ENCODE peak calls at places on chromosomes 11 and 22, in eight cellular contexts. R is NCI-H460; Z is effector memory CD8-positive, alpha-beta T cell; B is amygdala; L is RCC 7860; O is neural crest cell; A is T-helper 2 cell treated with Interferon-gamma antibody and Interleukin-4, amounts not matched to agents 5 μg/mL and 100 μg/mL, for 36 hours; X is NCI-H1436 treated with DMSO at 0.1 percent for 48 hours. E is an unnamed sample.

GRCh38 chr11:18314794-18315523 is 7.0 kb downstream of the HPS5 start:
- DNase-seq in B (no peak), A (no peak), O (no peak), L (no peak), Z (no peak), R (no peak), X (no peak), E (no peak)

GRCh38 chr11:44530413-44531115 is 34.9 kb upstream of the CD82 start:
- DNase-seq in L (no peak), A (peak), R (no peak), X (no peak), Z (no peak), O (no peak), B (no peak), E (no peak)

GRCh38 chr11:113470233-113470632 is 5.0 kb downstream of the DRD2 start:
- DNase-seq in Z (no peak), L (no peak), X (no peak), R (no peak), A (no peak), B (no peak), O (no peak), E (no peak)

GRCh38 chr22:37371911-37372310 is 55.4 kb downstream of the ELFN2 start:
- DNase-seq in A (no peak), O (no peak), R (no peak), L (no peak), X (no peak), B (no peak), Z (no peak), E (no peak)

GRCh38 chr11:103326070-103326794 is 217.0 kb downstream of the DYNC2H1 start:
- DNase-seq in X (no peak), O (peak), B (no peak), R (peak), Z (peak), L (peak), A (peak), E (peak)

GRCh38 chr22:36282078-36282831 is 29.3 kb downstream of the APOL1 start:
- DNase-seq in Z (no peak), X (no peak), A (no peak), O (no peak), B (no peak), L (no peak), R (no peak), E (no peak)

GRCh38 chr11:61766353-61766841 is 14.0 kb downstream of the MYRF start:
- DNase-seq in Z (no peak), A (no peak), B (no peak), R (no peak), L (no peak), O (no peak), X (no peak), E (no peak)

GRCh38 chr11:122423283-122423682 is 232.2 kb upstream of the UBASH3B start:
- DNase-seq in L (no peak), O (no peak), A (no peak), X (no peak), B (no peak), Z (no peak), R (no peak), E (no peak)

GRCh38 chr11:843818-844692 is 1.4 kb downstream of the TSPAN4 start:
- DNase-seq in L (peak), R (peak), O (no peak), B (no peak), Z (no peak), A (no peak), X (no peak), E (no peak)

GRCh38 chr11:46888636-46889035 is 29.7 kb downstream of the LRP4 start:
- DNase-seq in R (no peak), B (no peak), L (no peak), O (no peak), Z (no peak), X (no peak), A (no peak), E (no peak)

GRCh38 chr11:117473692-117474091 is 146.0 kb downstream of the CEP164 start:
- DNase-seq in O (no peak), X (peak), B (no peak), R (no peak), Z (no peak), L (no peak), A (no peak), E (no peak)

GRCh38 chr11:113690619-113691569 is 15.2 kb downstream of the TMPRSS5 start:
- DNase-seq in A (peak), B (no peak), X (no peak), Z (no peak), R (peak), O (peak), L (peak), E (no peak)

GRCh38 chr11:22599458-22599857 is 26.2 kb downstream of the FANCF start:
- DNase-seq in Z (no peak), R (no peak), B (no peak), A (no peak), L (no peak), O (no peak), X (no peak), E (no peak)

GRCh38 chr11:12581923-12582322 is 92.3 kb upstream of the TEAD1 start:
- DNase-seq in R (no peak), X (no peak), Z (no peak), O (no peak), L (peak), B (no peak), A (no peak), E (no peak)

GRCh38 chr11:134636071-134636470 is 224.0 kb upstream of the B3GAT1 start:
- DNase-seq in B (no peak), A (no peak), L (no peak), R (no peak), Z (no peak), O (no peak), X (no peak), E (no peak)

GRCh38 chr11:70502677-70503076 is 104.3 kb downstream of the CTTN start:
- DNase-seq in X (no peak), Z (no peak), B (no peak), A (no peak), L (no peak), O (no peak), R (no peak), E (no peak)

GRCh38 chr11:9037046-9037780 is 33.4 kb upstream of the NRIP3 start:
- DNase-seq in A (no peak), X (no peak), Z (no peak), L (no peak), O (peak), B (no peak), R (no peak), E (peak)

GRCh38 chr22:39959640-39960447 is at the start of gene TMA7B:
- DNase-seq in Z (no peak), L (peak), O (no peak), X (no peak), A (no peak), R (no peak), B (no peak), E (no peak)

GRCh38 chr11:64062185-64063039 is 26.7 kb downstream of the FLRT1 start:
- DNase-seq in L (no peak), Z (no peak), O (no peak), B (no peak), X (no peak), A (no peak), R (no peak), E (no peak)

GRCh38 chr22:42473484-42474193 is 41.4 kb upstream of the NFAM1 start:
- DNase-seq in A (no peak), X (no peak), B (no peak), L (peak), O (peak), R (peak), Z (peak), E (peak)

E was measured in globus pallidus.